ENCODE peak calls at places on chromosomes 2 and 18, in nine cellular contexts. One of them, this sample, is unnamed.

GRCh38 chr2:238240761-238241711 is 1.2 kb upstream of the HES6 start:
- DNase-seq in CD8-positive, alpha-beta memory T cell: peak
- DNase-seq in upper lobe of left lung: peak
- DNase-seq in H54: no peak
- DNase-seq in mucosa of gallbladder: no peak
- DNase-seq in Daoy: peak
- DNase-seq in ELF-1: peak
- DNase-seq in GM18507: no peak
- DNase-seq in memory B cell: no peak
- DNase-seq in this sample: peak

GRCh38 chr2:120465989-120466703 is 120.2 kb downstream of the INHBB start:
- DNase-seq in CD8-positive, alpha-beta memory T cell: no peak
- DNase-seq in upper lobe of left lung: no peak
- DNase-seq in H54: no peak
- DNase-seq in mucosa of gallbladder: no peak
- DNase-seq in Daoy: no peak
- DNase-seq in ELF-1: peak
- DNase-seq in GM18507: no peak
- DNase-seq in memory B cell: no peak
- DNase-seq in this sample: no peak

GRCh38 chr2:238082858-238083257 is 17.3 kb upstream of the ESPNL start:
- DNase-seq in CD8-positive, alpha-beta memory T cell: no peak
- DNase-seq in upper lobe of left lung: no peak
- DNase-seq in H54: no peak
- DNase-seq in mucosa of gallbladder: no peak
- DNase-seq in Daoy: no peak
- DNase-seq in ELF-1: no peak
- DNase-seq in GM18507: no peak
- DNase-seq in memory B cell: no peak
- DNase-seq in this sample: no peak

GRCh38 chr18:46207985-46208384 is 103.8 kb downstream of the HAUS1 start:
- DNase-seq in CD8-positive, alpha-beta memory T cell: no peak
- DNase-seq in upper lobe of left lung: no peak
- DNase-seq in H54: no peak
- DNase-seq in mucosa of gallbladder: no peak
- DNase-seq in Daoy: no peak
- DNase-seq in ELF-1: no peak
- DNase-seq in GM18507: no peak
- DNase-seq in memory B cell: no peak
- DNase-seq in this sample: no peak

GRCh38 chr18:27136208-27136535 is 48.9 kb downstream of the CHST9 start:
- DNase-seq in CD8-positive, alpha-beta memory T cell: no peak
- DNase-seq in upper lobe of left lung: peak
- DNase-seq in H54: peak
- DNase-seq in mucosa of gallbladder: peak
- DNase-seq in Daoy: peak
- DNase-seq in ELF-1: peak
- DNase-seq in GM18507: no peak
- DNase-seq in memory B cell: no peak
- DNase-seq in this sample: no peak

GRCh38 chr2:18154812-18155211 is 276.3 kb downstream of the KCNS3 start:
- DNase-seq in CD8-positive, alpha-beta memory T cell: no peak
- DNase-seq in upper lobe of left lung: no peak
- DNase-seq in H54: no peak
- DNase-seq in mucosa of gallbladder: no peak
- DNase-seq in Daoy: peak
- DNase-seq in ELF-1: no peak
- DNase-seq in GM18507: no peak
- DNase-seq in memory B cell: no peak
- DNase-seq in this sample: no peak

GRCh38 chr2:202071107-202071506 is 1.9 kb upstream of the KIAA2012 start:
- DNase-seq in CD8-positive, alpha-beta memory T cell: no peak
- DNase-seq in upper lobe of left lung: no peak
- DNase-seq in H54: no peak
- DNase-seq in mucosa of gallbladder: no peak
- DNase-seq in Daoy: no peak
- DNase-seq in ELF-1: no peak
- DNase-seq in GM18507: no peak
- DNase-seq in memory B cell: no peak
- DNase-seq in this sample: no peak

GRCh38 chr2:24658531-24659202 is 134.5 kb downstream of the PTRHD1 start:
- DNase-seq in CD8-positive, alpha-beta memory T cell: no peak
- DNase-seq in upper lobe of left lung: peak
- DNase-seq in H54: no peak
- DNase-seq in mucosa of gallbladder: no peak
- DNase-seq in Daoy: no peak
- DNase-seq in ELF-1: no peak
- DNase-seq in GM18507: no peak
- DNase-seq in memory B cell: no peak
- DNase-seq in this sample: peak

GRCh38 chr2:108396845-108397244 is 19.1 kb downstream of the SULT1C4 start:
- DNase-seq in CD8-positive, alpha-beta memory T cell: no peak
- DNase-seq in upper lobe of left lung: no peak
- DNase-seq in H54: no peak
- DNase-seq in mucosa of gallbladder: no peak
- DNase-seq in Daoy: peak
- DNase-seq in ELF-1: peak
- DNase-seq in GM18507: no peak
- DNase-seq in memory B cell: no peak
- DNase-seq in this sample: no peak

This sample was measured in gastrocnemius medialis.